ENCODE peak calls at places on chromosomes 11 and 22, in nine cellular contexts. Y, D, U, F, V, T, N, M and Q are unnamed samples.

GRCh38 chr11:103880968-103881367 is 155.5 kb upstream of the DDI1 start:
- DNase-seq in Y (no peak), D (no peak), U (no peak), F (no peak), V (no peak), T (no peak), N (no peak), M (no peak), Q (no peak)

GRCh38 chr22:20862540-20862939 is 3.7 kb downstream of the SNAP29 start:
- DNase-seq in Y (no peak), D (no peak), U (no peak), F (no peak), V (no peak), T (no peak), N (no peak), M (no peak), Q (no peak)

GRCh38 chr11:74739546-74740270 is 8.5 kb upstream of the CHRDL2 start:
- DNase-seq in Y (no peak), D (no peak), U (peak), F (peak), V (no peak), T (peak), N (peak), M (peak), Q (peak)

GRCh38 chr11:124762077-124762623 is at the start of gene ESAM:
- DNase-seq in Y (no peak), D (no peak), U (peak), F (no peak), V (peak), T (peak), N (peak), M (no peak), Q (peak)

GRCh38 chr11:111665779-111666178 is 63.5 kb downstream of the SIK2 start:
- DNase-seq in Y (no peak), D (no peak), U (no peak), F (peak), V (no peak), T (no peak), N (peak), M (peak), Q (no peak)

GRCh38 chr11:45369294-45369693 is 83.2 kb upstream of the SYT13 start:
- DNase-seq in Y (no peak), D (no peak), U (no peak), F (no peak), V (no peak), T (no peak), N (no peak), M (no peak), Q (no peak)

GRCh38 chr11:123478352-123478986 is 48.4 kb downstream of the GRAMD1B start:
- DNase-seq in Y (no peak), D (no peak), U (peak), F (peak), V (peak), T (no peak), N (peak), M (peak), Q (peak)

GRCh38 chr11:30150425-30150824 is 80.4 kb upstream of the FSHB start:
- DNase-seq in Y (no peak), D (no peak), U (no peak), F (no peak), V (no peak), T (no peak), N (no peak), M (no peak), Q (no peak)

GRCh38 chr11:45997599-45997998 is 75.1 kb downstream of the LARGE2 start:
- DNase-seq in Y (no peak), D (no peak), U (no peak), F (no peak), V (no peak), T (no peak), N (no peak), M (no peak), Q (no peak)

GRCh38 chr11:119375629-119376196 is 5.8 kb downstream of the USP2 start:
- DNase-seq in Y (no peak), D (no peak), U (peak), F (peak), V (peak), T (no peak), N (peak), M (peak), Q (peak)

GRCh38 chr11:24386551-24387404 is 110.1 kb upstream of the LUZP2 start:
- DNase-seq in Y (no peak), D (no peak), U (no peak), F (peak), V (no peak), T (no peak), N (peak), M (peak), Q (no peak)

GRCh38 chr11:69822676-69823494 is 3.7 kb upstream of the FGF3 start:
- DNase-seq in Y (no peak), D (no peak), U (no peak), F (no peak), V (no peak), T (no peak), N (no peak), M (no peak), Q (peak)

GRCh38 chr11:86418929-86419328 is 44.2 kb downstream of the CCDC81 start:
- DNase-seq in Y (no peak), D (no peak), U (no peak), F (peak), V (no peak), T (no peak), N (no peak), M (peak), Q (no peak)